ENCODE peak calls at places on chromosomes 11 and 22, in seven cellular contexts. G, R, N, W, O, S and D are unnamed samples.

GRCh38 chr22:36136988-36137387 is 23.6 kb downstream of the APOL3 start:
- DNase-seq in S (no peak), N (peak), W (no peak), O (no peak), R (peak), G (no peak), D (no peak)

GRCh38 chr11:114892381-114893197 is 214.3 kb downstream of the NXPE2 start:
- DNase-seq in S (no peak), R (no peak), O (peak), W (no peak), N (no peak), G (no peak), D (peak)

GRCh38 chr11:114259551-114259983 is 36.6 kb upstream of the NNMT start:
- DNase-seq in G (no peak), R (no peak), S (no peak), O (no peak), N (no peak), W (no peak), D (no peak)

GRCh38 chr22:23533328-23533762 is 46.7 kb downstream of the IGLL1 start:
- DNase-seq in R (peak), N (no peak), S (no peak), O (no peak), G (no peak), W (no peak), D (no peak)

GRCh38 chr11:57277845-57278720 is 41.0 kb upstream of the APLNR start:
- DNase-seq in O (peak), N (peak), G (peak), R (peak), W (peak), S (no peak), D (peak)

GRCh38 chr11:1656061-1656441 is 26.5 kb downstream of the KRTAP5-5 start:
- DNase-seq in S (no peak), R (no peak), W (no peak), N (no peak), O (no peak), G (peak), D (no peak)

GRCh38 chr22:36323855-36324331 is 63.9 kb downstream of the MYH9 start:
- DNase-seq in R (no peak), O (no peak), W (no peak), N (peak), G (no peak), S (no peak), D (no peak)

GRCh38 chr11:66880484-66881211 is 23.8 kb downstream of the LRFN4 start:
- DNase-seq in G (no peak), W (peak), R (peak), S (no peak), O (peak), N (peak), D (no peak)

GRCh38 chr11:96107143-96107829 is 183.4 kb upstream of the MTMR2 start:
- DNase-seq in G (no peak), R (no peak), O (no peak), S (no peak), N (no peak), W (no peak), D (no peak)

GRCh38 chr11:120236169-120237107 is 3.5 kb upstream of the POU2F3 start:
- DNase-seq in S (no peak), G (no peak), W (no peak), O (peak), R (peak), N (peak), D (no peak)

GRCh38 chr11:95247883-95248282 is 16.9 kb upstream of the SESN3 start:
- DNase-seq in N (no peak), R (no peak), S (no peak), G (no peak), W (no peak), O (no peak), D (no peak)

GRCh38 chr11:75802022-75802912 is 12.7 kb upstream of the UVRAG start:
- DNase-seq in N (no peak), R (no peak), S (no peak), W (no peak), G (no peak), O (no peak), D (no peak)

GRCh38 chr22:50626856-50627451 is 998 bp downstream of the ARSA start:
- DNase-seq in S (no peak), G (no peak), W (peak), R (no peak), N (no peak), O (no peak), D (no peak)

GRCh38 chr22:20741634-20742581 is 32.0 kb upstream of the SERPIND1 start:
- DNase-seq in G (no peak), N (peak), W (peak), S (peak), R (peak), O (peak), D (no peak)

GRCh38 chr11:119262668-119263351 is 54.1 kb downstream of the MCAM start:
- DNase-seq in O (peak), W (no peak), R (peak), G (no peak), S (no peak), N (peak), D (no peak)

GRCh38 chr11:10625281-10625981 is 57.0 kb upstream of the LYVE1 start:
- DNase-seq in S (no peak), N (no peak), R (no peak), O (no peak), W (no peak), G (peak), D (no peak)

GRCh38 chr11:128686745-128687177 is 7.1 kb upstream of the FLI1 start:
- DNase-seq in G (peak), S (peak), N (no peak), W (no peak), R (peak), O (no peak), D (peak)

GRCh38 chr11:12091957-12092558 is 18.3 kb upstream of the MICAL2 start:
- DNase-seq in W (no peak), N (no peak), R (no peak), S (no peak), G (peak), O (no peak), D (peak)

GRCh38 chr11:13384837-13385417 is 78.1 kb downstream of the BTBD10 start:
- DNase-seq in W (peak), O (peak), S (no peak), R (peak), G (no peak), N (peak), D (no peak)

GRCh38 chr11:26753738-26754504 is 32.1 kb upstream of the SLC5A12 start:
- DNase-seq in G (no peak), R (peak), S (no peak), O (peak), W (peak), N (peak), D (peak)

GRCh38 chr22:20578192-20578591 is 70.8 kb downstream of the MED15 start:
- DNase-seq in N (no peak), W (no peak), S (no peak), R (no peak), G (no peak), O (no peak), D (no peak)

GRCh38 chr22:21961886-21962654 is 9.4 kb upstream of the PPM1F start:
- DNase-seq in R (peak), O (peak), S (no peak), N (peak), G (no peak), W (no peak), D (peak)

GRCh38 chr11:101848262-101848661 is 66.5 kb upstream of the CEP126 start:
- DNase-seq in O (no peak), R (peak), S (no peak), W (no peak), N (no peak), G (no peak), D (no peak)

GRCh38 chr11:100670140-100670539 is 16.9 kb upstream of the ARHGAP42 start:
- DNase-seq in R (no peak), G (no peak), S (no peak), N (no peak), O (no peak), W (no peak), D (no peak)

GRCh38 chr11:112163875-112164521 is at the start of gene IL18:
- DNase-seq in G (peak), S (no peak), N (no peak), W (no peak), R (no peak), O (no peak), D (peak)

GRCh38 chr11:394034-394857 is at the start of gene PKP3:
- DNase-seq in S (no peak), G (no peak), N (peak), W (no peak), O (peak), R (peak), D (peak)

GRCh38 chr11:38756537-38756936 is 2158.5 kb upstream of the RAG2 start:
- DNase-seq in G (no peak), R (no peak), S (no peak), W (no peak), N (no peak), O (no peak), D (no peak)

GRCh38 chr11:16406226-16406625 is 49.9 kb upstream of the SOX6 start:
- DNase-seq in N (no peak), S (no peak), O (no peak), G (no peak), W (no peak), R (peak), D (no peak)

GRCh38 chr22:36411589-36412258 is 24.0 kb upstream of the MYH9 start:
- DNase-seq in G (no peak), R (no peak), S (no peak), O (no peak), N (no peak), W (no peak), D (peak)

GRCh38 chr11:61897387-61898246 is 6.3 kb upstream of the FADS3 start:
- DNase-seq in N (peak), S (peak), R (peak), O (peak), G (peak), W (peak), D (peak)